ENCODE peak calls at places on chromosomes 6 and 20, in six cellular contexts. Z is bronchial epithelial cell, U is GM13976, S is HL-60, G is GM10248, I is sigmoid colon. K is an unnamed sample.

GRCh38 chr20:34980543-34981213 is 25.0 kb downstream of the MYH7B start:
- DNase-seq in Z (no peak), U (no peak), S (no peak), G (no peak), I (no peak), K (no peak)

GRCh38 chr6:135902756-135903331 is 51.3 kb downstream of the PDE7B start:
- DNase-seq in Z (peak; percentile 6), U (no peak), S (no peak), G (no peak), I (no peak), K (no peak)

GRCh38 chr6:137870286-137870685 is 3.2 kb downstream of the TNFAIP3 start:
- DNase-seq in Z (no peak), U (no peak), S (no peak), G (no peak), I (no peak), K (no peak)

GRCh38 chr6:67896476-67896875 is 738.6 kb upstream of the ADGRB3 start:
- DNase-seq in Z (no peak), U (no peak), S (peak; percentile 27), G (no peak), I (no peak), K (no peak)

GRCh38 chr6:41713650-41714291 is 21.6 kb downstream of the TFEB start:
- DNase-seq in Z (peak; percentile 80), U (peak; percentile 75), S (no peak), G (peak; percentile 68), I (no peak), K (no peak)

GRCh38 chr6:169269180-169270076 is 15.8 kb upstream of the THBS2 start:
- DNase-seq in Z (peak; percentile 80), U (no peak), S (no peak), G (no peak), I (peak; percentile 93), K (no peak)

GRCh38 chr6:71468841-71469750 is 180.5 kb downstream of the OGFRL1 start:
- DNase-seq in Z (peak; percentile 86), U (no peak), S (no peak), G (no peak), I (no peak), K (no peak)

GRCh38 chr6:79713701-79714322 is 82.7 kb downstream of the SH3BGRL2 start:
- DNase-seq in Z (peak; percentile 31), U (peak; percentile 16), S (no peak), G (peak; percentile 24), I (no peak), K (no peak)

GRCh38 chr6:155219858-155220301 is 43.9 kb upstream of the CLDN20 start:
- DNase-seq in Z (no peak), U (no peak), S (no peak), G (no peak), I (no peak), K (no peak)

GRCh38 chr6:167800549-167800948 is 26.2 kb upstream of the AFDN start:
- DNase-seq in Z (no peak), U (no peak), S (no peak), G (no peak), I (no peak), K (no peak)

GRCh38 chr6:9766240-9766915 is 648.5 kb downstream of the TFAP2A start:
- DNase-seq in Z (peak; percentile 62), U (peak; percentile 10), S (no peak), G (no peak), I (no peak), K (no peak)

GRCh38 chr6:112145080-112145573 is 57.7 kb downstream of the FAM229B start:
- DNase-seq in Z (no peak), U (no peak), S (no peak), G (no peak), I (no peak), K (no peak)

GRCh38 chr6:6218246-6219085 is 102.0 kb downstream of the F13A1 start:
- DNase-seq in Z (peak; percentile 43), U (no peak), S (no peak), G (no peak), I (no peak), K (no peak)

GRCh38 chr6:6221829-6222535 is 98.5 kb downstream of the F13A1 start:
- DNase-seq in Z (peak; percentile 29), U (no peak), S (no peak), G (peak; percentile 18), I (no peak), K (no peak)

GRCh38 chr6:6217838-6218237 is 102.6 kb downstream of the F13A1 start:
- DNase-seq in Z (no peak), U (no peak), S (no peak), G (no peak), I (no peak), K (no peak)

GRCh38 chr6:6219716-6220115 is 100.7 kb downstream of the F13A1 start:
- DNase-seq in Z (no peak), U (no peak), S (no peak), G (no peak), I (no peak), K (no peak)

DNA sequence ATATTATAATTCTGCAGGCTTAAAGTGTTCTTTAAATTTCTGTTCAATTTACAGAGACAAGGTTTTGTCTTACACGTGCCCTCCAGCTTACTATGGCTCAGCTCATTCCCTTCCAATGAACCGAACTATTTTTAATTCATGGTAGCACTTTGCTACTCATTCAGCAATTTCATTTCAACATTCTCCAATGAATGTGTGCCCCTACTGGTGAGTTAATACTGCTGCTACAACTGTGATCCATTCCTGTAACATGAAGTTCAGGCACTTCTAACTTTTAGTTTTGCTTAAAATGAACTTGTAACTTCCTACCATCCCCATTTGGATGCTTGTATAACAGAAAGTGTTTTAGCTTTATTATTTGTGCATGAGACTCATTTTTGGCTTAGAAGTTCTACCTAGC is 99.7 kb downstream of the F13A1 start:
- DNase-seq in Z (peak; percentile 3), U (no peak), S (no peak), G (no peak), I (no peak), K (no peak)
- TF ChIP-seq CTCF in Z (peak; percentile 23), U (no peak), S (peak; percentile 18), G (peak; percentile 10), I (no peak), K (peak; percentile 73)

GRCh38 chr6:142642651-142643050 is 302.3 kb downstream of the HIVEP2 start:
- DNase-seq in Z (no peak), U (no peak), S (no peak), G (no peak), I (no peak), K (no peak)
- TF ChIP-seq CTCF in Z (no peak), U (no peak), S (no peak), G (no peak), I (no peak), K (no peak)

GRCh38 chr20:63678071-63678470 is 18.4 kb upstream of the TNFRSF6B start:
- DNase-seq in Z (no peak), U (no peak), S (no peak), G (no peak), I (no peak), K (no peak)

GRCh38 chr20:63672666-63673065 is 14.6 kb downstream of the RTEL1 start:
- DNase-seq in Z (no peak), U (no peak), S (no peak), G (no peak), I (no peak), K (no peak)

GRCh38 chr20:63673951-63674350 is 15.8 kb downstream of the RTEL1 start:
- DNase-seq in Z (no peak), U (no peak), S (no peak), G (no peak), I (no peak), K (no peak)

GRCh38 chr20:63678667-63679465 is 17.6 kb upstream of the TNFRSF6B start:
- DNase-seq in Z (no peak), U (no peak), S (no peak), G (no peak), I (no peak), K (no peak)

GRCh38 chr20:63675681-63676368 is 17.7 kb downstream of the RTEL1 start:
- DNase-seq in Z (no peak), U (no peak), S (no peak), G (no peak), I (no peak), K (no peak)
- TF ChIP-seq CTCF in Z (no peak), U (no peak), S (no peak), G (no peak), I (no peak), K (no peak)

DNA sequence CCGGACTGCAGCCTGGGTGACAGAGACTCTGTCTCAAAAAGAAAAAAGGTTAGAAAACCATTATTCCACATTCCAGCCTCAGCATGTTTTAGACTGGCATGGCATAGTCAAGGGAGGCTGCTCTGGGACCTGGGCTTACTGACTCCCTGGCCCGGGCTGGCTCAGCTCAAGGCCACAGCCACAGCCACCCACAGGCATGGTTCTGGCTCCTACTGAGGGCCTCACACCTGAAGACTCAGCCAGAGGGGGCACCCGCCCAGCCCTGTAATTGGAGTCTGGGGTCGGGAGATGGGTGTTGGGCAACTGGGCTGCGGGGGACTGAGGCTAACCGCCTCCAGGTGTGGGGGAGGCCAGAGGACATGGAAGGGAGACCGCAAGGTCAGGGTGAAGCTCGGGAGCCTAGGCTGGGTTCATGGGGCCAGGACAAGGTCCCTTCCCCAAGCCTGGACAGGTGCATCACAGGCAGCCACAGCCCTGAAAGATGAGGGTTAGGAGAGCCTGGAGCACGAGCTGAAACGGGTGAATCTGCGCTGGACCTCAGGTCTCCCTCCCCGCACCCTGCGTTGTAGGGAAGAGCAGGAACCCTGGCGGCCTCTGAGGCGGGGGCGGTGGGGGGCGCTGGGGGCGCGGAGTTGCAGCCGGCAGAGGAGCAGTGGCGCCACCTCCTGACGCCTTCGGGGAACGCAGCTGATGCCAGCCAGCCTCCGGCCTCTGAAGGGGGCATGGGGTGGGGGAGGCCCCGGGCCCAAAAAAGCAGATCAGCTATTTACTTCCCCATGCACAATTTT is 67.7 kb upstream of the SRSF6 start:
- DNase-seq in Z (no peak), U (peak; percentile 23), S (no peak), G (no peak), I (no peak), K (no peak)
- TF ChIP-seq CTCF in Z (no peak), U (peak; percentile 28), S (no peak), G (peak; percentile 11), I (no peak), K (peak; percentile 54)

GRCh38 chr6:166449036-166449435 is 66.3 kb upstream of the MPC1 start:
- DNase-seq in Z (peak; percentile 55), U (no peak), S (no peak), G (no peak), I (no peak), K (no peak)

GRCh38 chr6:166448432-166448831 is 65.7 kb upstream of the MPC1 start:
- DNase-seq in Z (no peak), U (no peak), S (no peak), G (no peak), I (no peak), K (no peak)

GRCh38 chr6:166446567-166447065 is 63.9 kb upstream of the MPC1 start:
- DNase-seq in Z (peak; percentile 22), U (no peak), S (no peak), G (no peak), I (no peak), K (no peak)

GRCh38 chr6:166444446-166444845 is 61.7 kb upstream of the MPC1 start:
- DNase-seq in Z (no peak), U (no peak), S (no peak), G (no peak), I (no peak), K (no peak)

DNA sequence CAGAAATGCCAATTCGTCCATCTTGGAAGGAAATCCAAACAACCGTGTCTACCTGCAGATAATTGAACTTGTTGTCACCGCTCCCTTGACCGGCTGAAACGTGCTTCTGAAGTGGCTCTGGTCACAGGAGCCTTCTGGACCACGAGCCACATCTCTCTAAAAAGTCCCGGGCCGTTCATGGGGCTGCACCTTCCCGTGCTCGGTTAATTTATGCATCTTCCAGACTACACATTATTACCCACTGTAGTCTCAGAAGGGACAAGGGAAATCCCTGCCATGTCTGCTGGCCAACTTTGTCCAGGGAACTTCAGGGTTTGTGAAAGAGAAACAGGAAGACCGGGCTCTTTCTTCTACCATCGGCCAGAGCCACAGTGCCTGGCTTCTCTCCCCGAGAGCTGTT is 63.4 kb upstream of the MPC1 start:
- DNase-seq in Z (no peak), U (no peak), S (no peak), G (no peak), I (no peak), K (no peak)
- TF ChIP-seq CTCF in Z (no peak), U (no peak), S (no peak), G (no peak), I (no peak), K (no peak)